ENCODE peak calls at places on chromosomes 7 and 10, in four cellular contexts. R, C, Q and N are unnamed samples.

GRCh38 chr7:158997110-158997453 is 140.7 kb downstream of the DYNC2I1 start:
- DNase-seq in Q (no peak), C (no peak), R (no peak), N (no peak)

GRCh38 chr10:27192284-27192683 is 37.1 kb downstream of the MASTL start:
- DNase-seq in R (no peak), Q (peak; percentile 57), C (peak; percentile 95), N (peak; percentile 89)

GRCh38 chr7:136585954-136586670 is 282.3 kb upstream of the CHRM2 start:
- DNase-seq in Q (no peak), C (no peak), R (no peak), N (no peak)

GRCh38 chr10:23461557-23461956 is 22.7 kb downstream of the OTUD1 start:
- DNase-seq in R (no peak), Q (no peak), C (no peak), N (no peak)

GRCh38 chr10:43671659-43672555 is 23.2 kb upstream of the ZNF32 start:
- DNase-seq in C (peak; percentile 75), Q (peak; percentile 75), R (peak; percentile 55), N (peak; percentile 87)

GRCh38 chr10:110914411-110914810 is 4.6 kb downstream of the BBIP1 start:
- DNase-seq in Q (no peak), R (no peak), C (peak; percentile 67), N (no peak)

GRCh38 chr10:95423327-95424005 is 132.7 kb upstream of the PDLIM1 start:
- DNase-seq in R (no peak), C (no peak), Q (no peak), N (no peak)

GRCh38 chr7:155584763-155585531 is 38.6 kb upstream of the CNPY1 start:
- DNase-seq in R (no peak), C (no peak), Q (peak; percentile 46), N (no peak)

GRCh38 chr10:106655606-106656005 is 508.9 kb downstream of the SORCS1 start:
- DNase-seq in R (no peak), C (no peak), Q (no peak), N (no peak)

GRCh38 chr7:117338020-117338419 is 15.2 kb upstream of the WNT2 start:
- DNase-seq in Q (no peak), R (no peak), C (peak; percentile 35), N (peak; percentile 26)

GRCh38 chr7:90297118-90297517 is 24.0 kb downstream of the FAM237B start:
- DNase-seq in C (no peak), Q (no peak), R (no peak), N (no peak)

GRCh38 chr10:31142026-31142425 is 110.4 kb upstream of the ZNF438 start:
- DNase-seq in R (no peak), Q (no peak), C (peak; percentile 90), N (peak; percentile 59)

GRCh38 chr7:74231232-74231590 is 21.4 kb downstream of the LAT2 start:
- DNase-seq in Q (no peak), R (no peak), C (no peak), N (no peak)

GRCh38 chr7:74233655-74234280 is 20.4 kb downstream of the RFC2 start:
- DNase-seq in Q (no peak), R (no peak), C (peak; percentile 99), N (peak; percentile 44)

GRCh38 chr7:74234549-74234948 is 19.6 kb downstream of the RFC2 start:
- DNase-seq in R (no peak), Q (no peak), C (no peak), N (no peak)

GRCh38 chr7:74236284-74236683 is 17.9 kb downstream of the RFC2 start:
- DNase-seq in R (no peak), Q (no peak), C (no peak), N (no peak)

GRCh38 chr7:74235525-74236269 is 18.5 kb downstream of the RFC2 start:
- DNase-seq in C (no peak), R (no peak), Q (no peak), N (no peak)
- H3K4me3 ChIP-seq in C (no peak overlapping the region), R (no peak overlapping the region), Q (no peak overlapping the region), N (no peak overlapping the region)

DNA sequence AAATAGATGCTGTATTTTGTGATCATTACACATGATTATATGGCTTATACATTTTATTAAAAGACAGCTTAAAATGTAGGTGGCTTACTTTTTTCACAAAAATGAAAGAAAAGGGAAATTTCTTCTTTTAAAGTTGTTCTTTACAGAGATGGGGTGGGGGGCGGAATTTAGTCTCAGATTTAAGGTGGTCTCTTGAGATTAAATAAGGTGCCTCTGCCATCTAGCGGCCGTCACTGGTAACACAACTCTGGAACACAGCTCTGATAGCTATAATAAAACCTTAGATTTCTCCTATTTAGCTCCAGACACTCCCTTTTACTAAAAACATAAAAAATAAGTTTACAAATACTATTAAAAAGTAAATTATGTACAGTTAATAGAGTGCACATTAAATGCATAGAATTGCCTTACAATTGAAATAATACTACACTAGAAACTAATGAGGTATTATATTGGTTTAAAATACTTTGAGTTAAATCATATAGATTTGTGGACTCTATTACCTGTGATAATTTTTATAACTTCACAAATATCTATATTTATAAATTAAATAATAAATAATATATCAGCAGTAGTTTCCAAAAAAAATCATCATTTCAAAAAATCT is 210.9 kb downstream of the DGKB start:
- DNase-seq in R (peak; percentile 46), Q (peak; percentile 87), C (peak; percentile 30), N (peak; percentile 49)
- TF ChIP-seq CTCF in R (peak; percentile 76), Q (peak; percentile 58), C (peak; percentile 75), N (peak; percentile 67)

GRCh38 chr10:80292607-80293239 is 3.3 kb upstream of the MAT1A start:
- DNase-seq in Q (no peak), R (no peak), C (no peak), N (no peak)

GRCh38 chr10:80284522-80284921 is 4.9 kb downstream of the MAT1A start:
- DNase-seq in Q (no peak), R (no peak), C (no peak), N (no peak)

GRCh38 chr10:80290474-80291220 is 1.2 kb upstream of the MAT1A start:
- DNase-seq in C (no peak), Q (no peak), R (no peak), N (no peak)

GRCh38 chr10:80289451-80290287 is at the start of gene MAT1A:
- DNase-seq in R (peak; percentile 39), C (peak; percentile 3), Q (peak; percentile 77), N (peak; percentile 5)

DNA sequence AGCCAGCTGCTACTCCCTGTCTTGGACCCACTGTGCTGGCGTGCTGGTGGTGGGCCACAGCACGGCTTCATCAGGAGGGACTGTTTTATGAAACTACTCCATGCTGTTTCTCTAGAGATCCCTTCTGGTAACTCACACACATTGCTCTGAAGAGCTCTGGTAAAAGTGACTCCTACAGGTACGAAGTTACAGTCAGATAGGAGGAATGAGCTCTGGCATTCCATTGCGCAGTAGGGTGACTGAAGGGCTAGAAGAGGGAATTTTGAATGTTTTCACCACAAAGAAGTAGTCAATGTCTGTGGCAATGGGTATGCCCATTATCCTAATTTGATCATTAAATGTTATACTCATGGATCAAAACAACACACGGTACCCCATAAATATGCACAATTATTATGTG is 609 bp downstream of the MAT1A start:
- DNase-seq in C (no peak), Q (no peak), R (no peak), N (no peak)
- H3K4me3 ChIP-seq in C (no peak overlapping the region), Q (no peak overlapping the region), R (no peak overlapping the region), N (no peak overlapping the region)

GRCh38 chr10:82150123-82150900 is 275.3 kb downstream of the NRG3 start:
- DNase-seq in Q (peak; percentile 38), C (no peak), R (no peak), N (peak; percentile 71)
- TF ChIP-seq CTCF in Q (no peak), C (no peak), R (no peak), N (peak; percentile 45)

GRCh38 chr7:3559178-3559765 is 258.2 kb downstream of the SDK1 start:
- DNase-seq in Q (no peak), R (no peak), C (peak; percentile 97), N (peak; percentile 99)
- H3K4me3 ChIP-seq in Q (no peak overlapping the region), R (no peak overlapping the region), C (no peak overlapping the region), N (no peak overlapping the region)

GRCh38 chr10:119892188-119893065 is at the start of gene SEC23IP:
- DNase-seq in Q (peak; percentile 98), C (peak; percentile 97), R (peak; percentile 97), N (peak; percentile 97)
- TF ChIP-seq CTCF in Q (peak; percentile 11), C (no peak), R (no peak), N (no peak)

GRCh38 chr10:92849576-92850090 is 1.3 kb downstream of the EXOC6 start:
- DNase-seq in R (no peak), C (no peak), Q (no peak), N (no peak)
- H3K4me3 ChIP-seq in R (no peak overlapping the region), C (peak overlapping the region; percentile 15), Q (no peak overlapping the region), N (no peak overlapping the region)

GRCh38 chr7:82167568-82168314 is 275.8 kb downstream of the CACNA2D1 start:
- DNase-seq in R (no peak), C (no peak), Q (no peak), N (peak; percentile 31)

GRCh38 chr7:82175319-82175718 is 268.3 kb downstream of the CACNA2D1 start:
- DNase-seq in R (no peak), C (no peak), Q (no peak), N (no peak)

GRCh38 chr7:82172017-82172416 is 271.6 kb downstream of the CACNA2D1 start:
- DNase-seq in R (no peak), Q (no peak), C (no peak), N (peak; percentile 30)

GRCh38 chr7:82172896-82173295 is 270.7 kb downstream of the CACNA2D1 start:
- DNase-seq in R (no peak), Q (no peak), C (peak; percentile 14), N (peak; percentile 28)

DNA sequence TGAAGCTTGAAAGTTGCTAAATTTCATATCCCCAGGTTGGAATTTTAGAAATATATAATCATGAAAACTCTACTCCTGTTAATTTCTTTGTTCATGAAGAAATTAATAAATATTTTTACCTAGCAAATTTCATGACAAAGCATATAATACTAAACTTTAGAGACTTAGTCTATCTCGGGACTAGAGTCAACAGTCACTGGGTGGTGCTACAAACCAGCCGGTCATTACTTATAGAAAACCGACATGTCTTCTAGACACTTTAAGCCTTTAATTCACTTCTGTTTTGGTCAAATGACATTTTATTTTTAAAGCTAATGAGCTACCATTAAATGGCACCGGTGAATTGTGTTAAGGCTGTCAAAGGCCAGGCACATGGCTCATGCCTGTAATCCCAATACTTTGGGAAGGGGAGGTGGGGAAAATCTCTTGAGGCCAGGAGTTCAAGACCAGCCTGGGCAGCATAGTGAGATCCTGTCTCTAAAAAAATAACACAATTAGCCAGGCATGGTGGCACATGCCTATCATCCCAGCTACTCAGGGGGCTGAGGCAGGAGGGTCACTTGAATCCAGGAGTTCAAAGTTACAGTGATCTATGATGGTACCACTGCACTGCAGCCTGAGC is 270.1 kb downstream of the CACNA2D1 start:
- DNase-seq in C (no peak), R (no peak), Q (no peak), N (no peak)
- TF ChIP-seq CTCF in C (no peak), R (no peak), Q (no peak), N (no peak)